ENCODE peak calls at places on chromosome 9, in nine cellular contexts. V, A, D, M, C, Y, K, W and B are unnamed samples.

GRCh38 chr9:91055845-91056244 is 254.2 kb downstream of the SYK start:
- DNase-seq in A (no peak), M (no peak), C (no peak), W (no peak), Y (no peak), K (no peak), V (no peak), D (no peak), B (no peak)

GRCh38 chr9:124697326-124698200 is 73.5 kb downstream of the NR6A1 start:
- DNase-seq in A (no peak), W (no peak), M (no peak), V (no peak), K (no peak), C (no peak), D (no peak), Y (peak), B (no peak)

GRCh38 chr9:130186839-130187522 is 14.8 kb downstream of the NCS1 start:
- DNase-seq in D (peak), Y (peak), A (peak), M (no peak), K (peak), C (peak), W (peak), V (peak), B (no peak)

GRCh38 chr9:93082841-93083411 is 13.1 kb upstream of the CARD19 start:
- DNase-seq in V (no peak), M (peak), K (no peak), Y (peak), A (no peak), D (no peak), C (peak), W (no peak), B (no peak)

GRCh38 chr9:69260161-69260560 is 64.9 kb upstream of the ENTREP1 start:
- DNase-seq in D (no peak), Y (no peak), C (no peak), K (no peak), V (no peak), M (no peak), A (no peak), W (no peak), B (no peak)

GRCh38 chr9:106218854-106219253 is 524.5 kb downstream of the TMEM38B start:
- DNase-seq in A (no peak), C (no peak), W (no peak), D (no peak), V (no peak), K (no peak), M (no peak), Y (no peak), B (no peak)

GRCh38 chr9:117184173-117184572 is 230.7 kb downstream of the ASTN2 start:
- DNase-seq in A (no peak), M (no peak), Y (peak), W (no peak), C (no peak), D (no peak), K (no peak), V (no peak), B (no peak)

GRCh38 chr9:109143881-109144562 is 23.0 kb downstream of the FRRS1L start:
- DNase-seq in Y (peak), M (no peak), C (no peak), A (no peak), V (no peak), W (peak), D (no peak), K (peak), B (peak)

GRCh38 chr9:92983984-92984589 is 36.8 kb downstream of the FGD3 start:
- DNase-seq in V (no peak), C (no peak), M (no peak), W (peak), D (no peak), Y (no peak), A (no peak), K (peak), B (no peak)

GRCh38 chr9:14271078-14271673 is 42.8 kb downstream of the NFIB start:
- DNase-seq in A (peak), Y (peak), V (no peak), C (no peak), K (no peak), M (no peak), D (peak), W (peak), B (no peak)

GRCh38 chr9:70392189-70392588 is 22.3 kb downstream of the KLF9 start:
- DNase-seq in K (no peak), W (no peak), C (no peak), M (no peak), Y (peak), V (no peak), D (no peak), A (no peak), B (no peak)

GRCh38 chr9:124849801-124850200 is 3.5 kb upstream of the WDR38 start:
- DNase-seq in Y (no peak), W (no peak), A (no peak), K (no peak), M (no peak), C (no peak), V (no peak), D (no peak), B (no peak)

GRCh38 chr9:33817327-33818166 is 587 bp downstream of the UBE2R2 start:
- DNase-seq in W (peak), M (peak), D (peak), V (peak), K (no peak), Y (peak), C (peak), A (peak), B (peak)

GRCh38 chr9:115884846-115885245 is 268.7 kb upstream of the PAPPA start:
- DNase-seq in Y (no peak), C (no peak), D (no peak), A (no peak), V (no peak), K (no peak), M (no peak), W (no peak), B (no peak)

GRCh38 chr9:116476002-116476401 is 211.1 kb upstream of the TRIM32 start:
- DNase-seq in Y (no peak), K (no peak), D (no peak), A (no peak), M (no peak), W (no peak), V (no peak), C (no peak), B (no peak)

GRCh38 chr9:78030553-78031270 is 899 bp downstream of the GNAQ start:
- DNase-seq in C (peak), K (no peak), D (peak), Y (peak), V (peak), W (peak), A (peak), M (peak), B (no peak)

GRCh38 chr9:76451234-76451633 is 7.7 kb upstream of the GCNT1 start:
- DNase-seq in K (no peak), W (no peak), C (no peak), Y (no peak), A (no peak), M (no peak), V (no peak), D (no peak), B (no peak)

GRCh38 chr9:132901859-132902831 is 23.4 kb downstream of the SPACA9 start:
- DNase-seq in C (peak), Y (peak), A (peak), W (peak), V (peak), D (peak), M (peak), K (peak), B (peak)

GRCh38 chr9:69513291-69513690 is 158.9 kb downstream of the APBA1 start:
- DNase-seq in V (no peak), C (no peak), K (no peak), D (no peak), W (no peak), M (peak), A (no peak), Y (no peak), B (no peak)

GRCh38 chr9:117405950-117406705 is 8.7 kb downstream of the ASTN2 start:
- DNase-seq in C (no peak), D (no peak), A (no peak), W (peak), K (no peak), V (no peak), Y (no peak), M (no peak), B (no peak)

GRCh38 chr9:36826581-36826980 is 207.5 kb downstream of the PAX5 start:
- DNase-seq in Y (no peak), C (no peak), D (no peak), M (peak), W (no peak), A (no peak), K (no peak), V (no peak), B (no peak)

GRCh38 chr9:34995288-34996060 is 5.9 kb downstream of the DNAJB5 start:
- DNase-seq in C (no peak), D (no peak), Y (no peak), M (no peak), V (no peak), A (no peak), W (no peak), K (no peak), B (no peak)

GRCh38 chr9:5557606-5558587 is 47.6 kb downstream of the PDCD1LG2 start:
- DNase-seq in D (peak), A (no peak), M (no peak), V (no peak), W (no peak), Y (no peak), C (peak), K (no peak), B (no peak)

GRCh38 chr9:114364123-114364522 is 23.7 kb downstream of the AKNA start:
- DNase-seq in C (no peak), K (no peak), Y (no peak), D (no peak), M (no peak), W (no peak), A (no peak), V (no peak), B (no peak)

GRCh38 chr9:135343733-135344522 is 135.7 kb upstream of the PPP1R26 start:
- DNase-seq in K (peak), W (peak), Y (peak), D (peak), V (no peak), M (peak), A (peak), C (peak), B (peak)
- TF ChIP-seq POLR2AphosphoS5 in K (no peak), W (no peak), Y (no peak), D (no peak), V (no peak), M (no peak), A (no peak), C (no peak), B (no peak)

DNA sequence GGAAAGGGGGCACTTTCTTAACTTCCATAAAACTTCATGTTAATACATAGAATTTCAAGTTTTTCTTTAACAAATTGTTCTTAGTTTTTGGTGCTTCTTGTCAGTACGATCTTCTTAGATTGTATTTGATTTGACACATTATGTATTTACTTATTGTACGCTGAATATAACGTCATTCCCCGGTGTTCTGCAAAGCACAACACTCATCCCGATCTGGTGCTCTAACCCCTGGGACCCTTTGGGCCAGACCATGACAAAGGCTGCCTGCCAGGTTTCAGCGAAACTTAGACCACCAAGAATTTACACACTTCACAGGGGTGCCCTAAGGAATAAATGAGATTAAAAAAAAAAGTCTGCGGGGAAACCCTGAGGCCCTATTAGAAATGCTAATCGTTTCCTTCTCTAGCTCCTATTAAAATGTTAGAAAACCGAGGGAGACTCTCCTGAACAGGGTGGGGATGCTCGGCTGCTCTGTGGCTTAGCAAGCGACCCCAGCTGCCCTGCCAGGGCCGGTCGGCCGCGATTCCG is 886 bp upstream of the ANP32B start:
- DNase-seq in M (no peak), K (no peak), A (no peak), C (no peak), D (no peak), V (no peak), W (peak), Y (no peak), B (no peak)
- TF ChIP-seq POLR2AphosphoS5 in M (no peak), K (no peak), A (no peak), C (no peak), D (no peak), V (no peak), W (peak), Y (no peak), B (no peak)

DNA sequence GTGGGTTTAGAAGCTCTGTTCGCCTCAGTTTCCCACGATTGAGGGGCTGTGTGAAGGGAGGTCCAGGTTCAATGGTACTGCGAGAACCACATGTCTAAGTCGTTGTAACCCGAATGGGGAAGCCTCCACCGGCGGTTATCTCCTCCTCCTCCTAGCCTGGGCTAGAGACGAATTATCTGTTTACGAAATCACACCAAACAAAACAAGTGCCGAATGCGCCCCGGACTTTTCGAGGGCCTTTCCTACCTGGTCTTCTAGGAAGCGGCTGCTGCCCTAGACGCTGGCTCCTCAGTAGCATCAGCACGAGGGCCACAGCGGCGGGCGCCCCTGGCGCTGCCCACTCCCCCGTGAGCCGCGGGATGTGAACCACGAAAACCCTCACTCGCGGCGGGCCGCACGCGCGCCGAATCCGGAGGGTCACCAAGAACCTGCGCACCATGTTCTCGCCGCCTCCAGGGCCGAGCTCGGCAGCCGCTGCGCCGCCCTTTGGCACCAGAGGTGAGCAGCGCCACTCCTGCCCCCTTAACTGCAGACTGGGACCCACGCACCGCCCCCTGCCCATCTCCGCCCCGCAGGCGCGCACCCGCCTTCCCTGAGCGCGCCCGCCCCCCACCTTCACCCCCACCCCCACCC is at the start of gene CDKN2A:
- DNase-seq in C (peak), V (no peak), W (peak), K (no peak), A (peak), D (peak), Y (peak), M (peak), B (no peak)
- TF ChIP-seq POLR2AphosphoS5 in C (no peak), V (no peak), W (no peak), K (peak), A (no peak), D (no peak), Y (no peak), M (no peak), B (no peak)

GRCh38 chr9:86057491-86057890 is 41.9 kb downstream of the GOLM1 start:
- DNase-seq in A (no peak), M (no peak), D (no peak), V (no peak), K (no peak), W (no peak), Y (no peak), C (no peak), B (no peak)
- TF ChIP-seq POLR2AphosphoS5 in A (no peak), M (no peak), D (no peak), V (no peak), K (no peak), W (no peak), Y (no peak), C (no peak), B (no peak)

DNA sequence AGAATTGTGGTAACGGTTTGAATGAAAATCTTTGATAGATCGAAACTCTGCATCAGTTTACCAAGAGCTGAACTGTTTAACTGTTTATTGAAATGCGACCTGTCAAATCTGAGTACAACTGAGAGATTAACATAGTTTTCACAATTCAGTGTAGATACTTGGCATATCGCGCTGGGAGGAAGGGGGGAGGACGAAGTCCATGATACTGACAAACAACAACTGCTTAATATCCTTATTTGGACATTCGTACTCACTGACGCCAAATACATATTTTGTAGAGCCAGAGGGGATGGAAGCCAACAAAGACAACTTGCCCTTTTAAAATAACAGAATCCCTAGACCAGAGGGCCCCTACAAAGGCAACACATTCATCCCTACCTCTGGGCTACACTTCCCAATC is 93.2 kb downstream of the GLIS3 start:
- DNase-seq in C (no peak), K (no peak), A (no peak), W (no peak), D (no peak), M (no peak), Y (no peak), V (no peak), B (no peak)
- TF ChIP-seq POLR2AphosphoS5 in C (no peak), K (no peak), A (no peak), W (no peak), D (no peak), M (peak), Y (no peak), V (no peak), B (no peak)

GRCh38 chr9:126595982-126596381 is 17.7 kb upstream of the LMX1B start:
- DNase-seq in K (no peak), W (no peak), V (no peak), A (no peak), D (no peak), M (no peak), C (no peak), Y (no peak), B (no peak)
- TF ChIP-seq POLR2AphosphoS5 in K (no peak), W (no peak), V (no peak), A (no peak), D (no peak), M (no peak), C (no peak), Y (no peak), B (no peak)

GRCh38 chr9:136423432-136424146 is 13.1 kb downstream of the PMPCA start:
- DNase-seq in C (no peak), V (no peak), K (no peak), M (no peak), W (no peak), Y (no peak), D (no peak), A (no peak), B (no peak)
- TF ChIP-seq POLR2AphosphoS5 in C (no peak), V (no peak), K (no peak), M (no peak), W (no peak), Y (no peak), D (no peak), A (no peak), B (no peak)

DNA sequence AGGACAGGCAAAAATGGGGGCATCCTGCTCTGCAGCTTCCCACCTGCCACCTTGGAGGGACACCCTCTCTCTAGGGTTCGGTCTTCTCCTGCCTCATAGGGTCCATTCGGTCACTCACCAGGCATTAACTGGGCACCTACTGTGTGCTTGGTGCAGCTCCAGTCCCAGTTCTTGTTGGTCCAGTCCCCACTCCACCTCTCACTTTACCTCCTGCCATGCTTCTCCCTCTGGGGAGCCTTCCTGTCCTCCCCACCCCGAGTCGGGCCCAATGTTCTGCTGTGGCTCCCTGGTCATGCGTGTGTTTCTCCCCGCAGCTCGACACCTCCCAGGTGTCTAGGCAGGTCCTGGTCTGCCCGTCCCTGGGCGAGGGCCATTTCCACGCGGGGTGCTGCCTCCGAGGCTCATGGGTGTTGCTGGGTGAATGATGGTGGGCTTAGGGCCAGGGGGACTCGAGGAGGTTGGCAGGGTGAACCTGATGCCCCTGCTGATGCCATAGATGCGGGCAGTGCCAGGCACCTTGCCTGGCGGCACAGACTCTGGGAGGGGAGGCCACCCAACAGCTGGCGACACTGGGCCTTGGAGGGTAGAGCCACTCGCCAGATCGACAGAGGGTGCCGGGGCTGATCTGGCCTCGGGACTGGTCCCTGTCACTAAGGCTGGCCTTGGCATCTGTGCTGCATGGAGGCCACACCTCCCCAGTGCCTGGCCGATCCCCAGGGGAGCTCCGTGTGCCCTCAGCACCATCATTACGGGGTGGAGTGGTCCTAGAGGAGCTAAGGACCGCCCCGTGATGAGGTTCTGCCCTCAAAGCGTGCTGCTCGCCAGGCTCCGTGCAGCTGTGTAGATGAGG is 66.0 kb upstream of the RNU6ATAC start:
- DNase-seq in C (no peak), W (no peak), D (no peak), K (no peak), Y (no peak), A (no peak), V (no peak), M (no peak), B (no peak)
- TF ChIP-seq POLR2AphosphoS5 in C (no peak), W (no peak), D (no peak), K (no peak), Y (no peak), A (no peak), V (no peak), M (no peak), B (no peak)

DNA sequence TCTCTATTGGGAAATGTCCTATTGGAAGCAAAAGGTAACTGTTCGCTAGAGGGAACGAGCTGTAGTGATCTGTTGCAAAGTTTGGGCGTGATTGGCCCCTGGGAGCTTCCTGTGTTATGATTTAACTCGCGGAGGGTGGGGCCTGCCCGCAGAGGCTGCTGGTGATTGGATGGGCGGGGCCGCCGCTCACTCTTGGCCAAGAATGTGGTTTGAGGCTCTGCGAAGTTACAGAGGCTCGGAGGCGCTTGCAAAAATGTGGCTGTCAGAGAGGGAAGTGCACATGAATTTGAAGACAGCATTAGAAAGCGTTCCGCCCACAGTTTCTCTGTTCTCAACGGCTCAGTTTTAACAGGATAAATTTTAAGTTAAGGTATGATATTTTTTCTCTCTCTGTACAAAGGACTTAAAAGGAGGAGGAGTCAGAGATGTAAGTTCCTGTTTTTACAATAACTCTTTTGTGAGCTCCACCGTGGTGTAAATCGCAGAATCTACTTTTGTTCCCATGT is 46.9 kb downstream of the CNTRL start:
- DNase-seq in D (peak), V (peak), Y (peak), A (peak), C (peak), W (peak), K (peak), M (peak), B (peak)
- TF ChIP-seq POLR2AphosphoS5 in D (peak), V (peak), Y (peak), A (peak), C (peak), W (peak), K (peak), M (peak), B (peak)

GRCh38 chr9:95793924-95794828 is 81.3 kb upstream of the ERCC6L2 start:
- DNase-seq in M (no peak), D (no peak), K (no peak), A (no peak), W (no peak), C (no peak), V (no peak), Y (no peak), B (no peak)
- TF ChIP-seq POLR2AphosphoS5 in M (no peak), D (peak), K (no peak), A (no peak), W (no peak), C (no peak), V (no peak), Y (no peak), B (no peak)